ENCODE peak calls at places on chromosome 10, in four cellular contexts. E is stomach, F is uterus, H is breast epithelium. G is an unnamed sample.

GRCh38 chr10:8369666-8370065 is 315.2 kb downstream of the GATA3 start:
- DNase-seq in E (no peak), F (no peak), H (no peak), G (peak; percentile 30)

GRCh38 chr10:28171468-28172235 is 131.2 kb downstream of the MPP7 start:
- DNase-seq in E (no peak), F (no peak), H (no peak), G (no peak)

GRCh38 chr10:68109312-68109711 is at the start of gene MYPN:
- DNase-seq in E (no peak), F (no peak), H (no peak), G (no peak)

GRCh38 chr10:84177541-84178386 is 4.2 kb downstream of the GPR15LG start:
- DNase-seq in E (no peak), F (no peak), H (no peak), G (no peak)

GRCh38 chr10:79367421-79368189 is 20.3 kb downstream of the PPIF start:
- DNase-seq in E (no peak), F (no peak), H (no peak), G (no peak)

GRCh38 chr10:131849591-131850489 is 51.0 kb upstream of the PPP2R2D start:
- DNase-seq in E (no peak), F (no peak), H (peak; percentile 39), G (no peak)

GRCh38 chr10:119341236-119342016 is 134.1 kb downstream of the GRK5 start:
- DNase-seq in E (no peak), F (peak; percentile 50), H (no peak), G (no peak)

GRCh38 chr10:95214369-95214768 is 20.3 kb downstream of the ACSM6 start:
- DNase-seq in E (no peak), F (no peak), H (no peak), G (no peak)

GRCh38 chr10:101901340-101901739 is 57.7 kb upstream of the KCNIP2 start:
- DNase-seq in E (no peak), F (no peak), H (no peak), G (peak; percentile 77)

GRCh38 chr10:78863601-78864239 is 205.0 kb upstream of the ZMIZ1 start:
- DNase-seq in E (no peak), F (no peak), H (no peak), G (no peak)

GRCh38 chr10:119301397-119301796 is 94.0 kb downstream of the GRK5 start:
- DNase-seq in E (no peak), F (peak; percentile 53), H (no peak), G (no peak)

GRCh38 chr10:97685395-97685958 is 1.6 kb downstream of the AVPI1 start:
- DNase-seq in E (peak; percentile 55), F (no peak), H (no peak), G (no peak)

GRCh38 chr10:104339469-104340098 is 1.3 kb upstream of the ITPRIP start:
- DNase-seq in E (peak; percentile 72), F (peak; percentile 84), H (no peak), G (no peak)

DNA sequence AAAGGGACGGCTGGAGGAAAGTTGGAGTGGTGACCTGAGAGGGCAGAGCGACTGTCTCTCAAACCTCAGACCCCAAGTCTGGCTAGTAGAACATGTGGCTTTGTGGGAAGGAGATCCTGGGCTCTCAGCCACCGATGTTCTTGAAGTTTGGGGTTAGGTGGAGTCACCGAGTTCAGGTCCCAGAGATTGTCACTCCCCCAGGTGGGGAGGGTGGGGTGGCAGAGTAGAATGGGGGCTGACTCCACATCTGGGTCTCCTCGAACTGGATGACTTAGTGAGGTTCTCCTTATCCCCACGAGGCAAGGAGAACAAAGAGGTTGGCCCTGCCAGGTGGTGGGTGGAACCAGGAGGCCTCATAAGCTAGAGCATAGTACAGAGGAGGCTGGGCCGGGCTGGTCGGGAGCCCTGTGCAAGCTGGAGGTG is 14.7 kb upstream of the PNLIPRP2 start:
- DNase-seq in E (no peak), F (no peak), H (no peak), G (no peak)
- TF ChIP-seq POLR2A in E (no peak), F (no peak), H (no peak), G (no peak)

GRCh38 chr10:677750-678661 is 11.5 kb downstream of the DIP2C start:
- DNase-seq in E (no peak), F (no peak), H (no peak), G (no peak)
- H3K27ac ChIP-seq in E (no peak overlapping the region), F (no peak overlapping the region), H (no peak overlapping the region), G (no peak overlapping the region)

GRCh38 chr10:3779146-3779707 is 5.8 kb downstream of the KLF6 start:
- DNase-seq in E (no peak), F (no peak), H (no peak), G (no peak)
- TF ChIP-seq POLR2A in E (no peak), F (no peak), H (no peak), G (peak; percentile 62)

GRCh38 chr10:73999703-74000102 is 1.8 kb downstream of the VCL start:
- DNase-seq in E (no peak), F (no peak), H (no peak), G (no peak)
- H3K27ac ChIP-seq in E (peak overlapping the region; percentile 97), F (peak overlapping the region; percentile 84), H (peak overlapping the region; percentile 97), G (no peak overlapping the region)

DNA sequence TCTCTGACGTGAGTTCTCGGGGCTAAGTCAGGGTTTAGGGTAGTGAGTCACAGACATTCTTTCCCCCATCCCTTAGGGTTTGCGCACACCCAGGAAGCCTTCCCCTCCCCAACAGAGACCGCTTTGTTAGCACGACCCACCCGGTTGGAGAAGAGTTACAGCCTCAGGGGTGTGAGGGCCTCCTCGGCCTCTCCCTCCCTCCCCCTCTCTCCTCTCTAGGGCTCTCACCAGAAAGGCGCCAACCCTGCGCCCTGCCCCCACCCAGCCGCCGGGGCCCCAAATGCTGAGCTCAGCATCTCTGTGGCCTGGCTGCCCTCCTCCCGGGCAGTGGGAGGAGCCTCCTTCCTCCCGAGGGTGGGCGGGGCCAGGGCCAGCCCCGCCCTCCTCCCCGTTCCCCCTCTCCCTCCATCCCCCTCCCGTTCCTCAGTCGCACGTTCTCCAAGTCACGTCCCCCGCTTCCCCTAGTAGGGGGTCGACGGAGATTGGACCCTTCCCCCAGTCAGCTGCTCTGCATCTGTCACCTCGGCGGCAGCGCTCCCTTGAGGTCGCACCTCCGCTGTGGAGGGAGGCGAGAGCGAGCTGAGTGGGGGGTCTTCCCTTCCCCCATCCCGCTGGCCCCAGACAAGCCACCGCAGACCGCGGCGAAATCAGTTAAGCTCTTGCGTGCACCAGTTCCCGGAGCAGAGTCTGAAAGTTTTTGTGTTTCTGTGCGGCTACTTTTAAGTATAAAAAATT is 13.0 kb upstream of the DDIT4 start:
- DNase-seq in E (peak; percentile 83), F (peak; percentile 90), H (peak; percentile 79), G (peak; percentile 88)
- TF ChIP-seq POLR2A in E (no peak), F (peak; percentile 42), H (no peak), G (peak; percentile 77)

DNA sequence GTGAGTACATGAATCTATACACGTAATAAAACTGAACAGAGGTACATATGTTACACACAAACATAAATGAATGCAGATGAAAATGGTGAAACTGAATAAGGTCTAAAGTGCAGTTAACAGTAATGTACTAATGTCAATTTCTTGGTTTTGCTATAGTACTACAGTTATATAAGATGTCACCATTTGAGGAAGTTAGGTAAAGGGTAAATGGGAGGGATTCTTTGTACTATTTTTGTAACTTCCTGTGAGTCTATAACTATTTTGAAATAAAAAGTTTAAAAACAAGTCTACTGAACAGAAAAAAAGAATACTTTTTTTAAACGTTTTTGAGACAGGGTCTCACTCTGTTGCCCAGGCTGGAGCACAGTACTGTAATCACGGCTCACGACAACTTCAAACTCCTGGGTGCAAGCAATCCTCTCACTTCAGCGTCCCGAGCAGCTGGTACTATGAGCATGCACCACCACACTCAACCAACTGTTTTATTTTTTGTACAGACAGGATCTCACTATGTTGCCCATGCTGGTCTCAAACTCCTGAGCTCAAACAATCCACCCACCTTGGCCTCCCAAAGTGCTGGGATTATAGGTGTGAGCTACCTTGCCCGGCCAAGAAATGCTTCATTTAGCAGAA is 71.5 kb downstream of the WAPL start:
- DNase-seq in E (no peak), F (no peak), H (no peak), G (no peak)
- H3K27ac ChIP-seq in E (no peak overlapping the region), F (no peak overlapping the region), H (no peak overlapping the region), G (no peak overlapping the region)

GRCh38 chr10:994836-995558 is 6.8 kb downstream of the GTPBP4 start:
- DNase-seq in E (no peak), F (no peak), H (no peak), G (no peak)
- TF ChIP-seq POLR2A in E (no peak), F (no peak), H (no peak), G (peak; percentile 40)

GRCh38 chr10:124621637-124622036 is 122.5 kb downstream of the FAM53B start:
- DNase-seq in E (no peak), F (no peak), H (no peak), G (no peak)

GRCh38 chr10:124618674-124619073 is 125.5 kb downstream of the FAM53B start:
- DNase-seq in E (no peak), F (no peak), H (no peak), G (no peak)

GRCh38 chr10:124616836-124617130 is 127.4 kb downstream of the FAM53B start:
- DNase-seq in E (no peak), F (no peak), H (no peak), G (no peak)

GRCh38 chr10:124619802-124620490 is 124.2 kb downstream of the FAM53B start:
- DNase-seq in E (no peak), F (no peak), H (no peak), G (peak; percentile 16)

GRCh38 chr10:124619195-124619594 is 125.0 kb downstream of the FAM53B start:
- DNase-seq in E (peak; percentile 76), F (no peak), H (no peak), G (no peak)
- H3K27ac ChIP-seq in E (peak overlapping the region; percentile 57), F (no peak overlapping the region), H (peak overlapping the region; percentile 25), G (peak overlapping the region; percentile 25)